ENCODE peak calls at places on chromosomes 5 and 9, in eight cellular contexts. One of them, this sample, is unnamed.

GRCh38 chr5:76204713-76205112 is 121.5 kb downstream of the SV2C start:
- DNase-seq in mesenteric fat pad: no peak
- DNase-seq in skeletal muscle cell: no peak
- DNase-seq in activated CD8-positive, alpha-beta T cell treated with anti-CD3 and anti-CD28 coated beads, Interleukin-2, amount 10 ng/mL, durations not matched to agents 7 days and 5 days: no peak
- DNase-seq in progenitor cell of endocrine pancreas: no peak
- DNase-seq in pons: no peak
- DNase-seq in A549: no peak
- DNase-seq in T-helper 2 cell: no peak
- DNase-seq in this sample: no peak

GRCh38 chr9:86843182-86843581 is 104.1 kb downstream of the GAS1 start:
- DNase-seq in mesenteric fat pad: no peak
- DNase-seq in activated CD8-positive, alpha-beta T cell treated with anti-CD3 and anti-CD28 coated beads, Interleukin-2, amount 10 ng/mL, durations not matched to agents 7 days and 5 days: no peak
- DNase-seq in A549: no peak
- DNase-seq in progenitor cell of endocrine pancreas: no peak
- DNase-seq in T-helper 2 cell: no peak
- DNase-seq in pons: peak; percentile 14
- DNase-seq in skeletal muscle cell: no peak
- DNase-seq in this sample: no peak

GRCh38 chr5:163269624-163270023 is 167.8 kb upstream of the CCNG1 start:
- DNase-seq in A549: peak; percentile 4
- DNase-seq in pons: peak; percentile 36
- DNase-seq in mesenteric fat pad: no peak
- DNase-seq in progenitor cell of endocrine pancreas: no peak
- DNase-seq in activated CD8-positive, alpha-beta T cell treated with anti-CD3 and anti-CD28 coated beads, Interleukin-2, amount 10 ng/mL, durations not matched to agents 7 days and 5 days: no peak
- DNase-seq in T-helper 2 cell: no peak
- DNase-seq in skeletal muscle cell: no peak
- DNase-seq in this sample: no peak

GRCh38 chr5:439181-439580 is 3.8 kb upstream of the EXOC3 start:
- DNase-seq in skeletal muscle cell: no peak
- DNase-seq in T-helper 2 cell: no peak
- DNase-seq in A549: no peak
- DNase-seq in mesenteric fat pad: peak; percentile 28
- DNase-seq in activated CD8-positive, alpha-beta T cell treated with anti-CD3 and anti-CD28 coated beads, Interleukin-2, amount 10 ng/mL, durations not matched to agents 7 days and 5 days: no peak
- DNase-seq in progenitor cell of endocrine pancreas: peak; percentile 5
- DNase-seq in pons: no peak
- DNase-seq in this sample: no peak

GRCh38 chr5:172133359-172134029 is 54.5 kb downstream of the STK10 start:
- DNase-seq in skeletal muscle cell: peak; percentile 88
- DNase-seq in activated CD8-positive, alpha-beta T cell treated with anti-CD3 and anti-CD28 coated beads, Interleukin-2, amount 10 ng/mL, durations not matched to agents 7 days and 5 days: peak; percentile 38
- DNase-seq in pons: no peak
- DNase-seq in mesenteric fat pad: no peak
- DNase-seq in T-helper 2 cell: peak; percentile 38
- DNase-seq in progenitor cell of endocrine pancreas: no peak
- DNase-seq in A549: no peak
- DNase-seq in this sample: peak; percentile 95

GRCh38 chr9:72211047-72211446 is 61.8 kb downstream of the GDA start:
- DNase-seq in progenitor cell of endocrine pancreas: no peak
- DNase-seq in T-helper 2 cell: no peak
- DNase-seq in mesenteric fat pad: no peak
- DNase-seq in activated CD8-positive, alpha-beta T cell treated with anti-CD3 and anti-CD28 coated beads, Interleukin-2, amount 10 ng/mL, durations not matched to agents 7 days and 5 days: no peak
- DNase-seq in skeletal muscle cell: no peak
- DNase-seq in A549: no peak
- DNase-seq in pons: no peak
- DNase-seq in this sample: no peak

GRCh38 chr5:147565524-147565923 is 55.7 kb upstream of the DPYSL3 start:
- DNase-seq in A549: peak; percentile 56
- DNase-seq in pons: no peak
- DNase-seq in skeletal muscle cell: no peak
- DNase-seq in activated CD8-positive, alpha-beta T cell treated with anti-CD3 and anti-CD28 coated beads, Interleukin-2, amount 10 ng/mL, durations not matched to agents 7 days and 5 days: no peak
- DNase-seq in progenitor cell of endocrine pancreas: no peak
- DNase-seq in T-helper 2 cell: no peak
- DNase-seq in mesenteric fat pad: no peak
- DNase-seq in this sample: peak; percentile 78

GRCh38 chr9:133583111-133583510 is 26.1 kb downstream of the FAM163B start:
- DNase-seq in activated CD8-positive, alpha-beta T cell treated with anti-CD3 and anti-CD28 coated beads, Interleukin-2, amount 10 ng/mL, durations not matched to agents 7 days and 5 days: no peak
- DNase-seq in progenitor cell of endocrine pancreas: no peak
- DNase-seq in A549: no peak
- DNase-seq in skeletal muscle cell: no peak
- DNase-seq in T-helper 2 cell: no peak
- DNase-seq in mesenteric fat pad: no peak
- DNase-seq in pons: no peak
- DNase-seq in this sample: no peak

GRCh38 chr5:57780306-57780958 is 297.8 kb upstream of the ACTBL2 start:
- DNase-seq in mesenteric fat pad: no peak
- DNase-seq in progenitor cell of endocrine pancreas: no peak
- DNase-seq in A549: peak; percentile 33
- DNase-seq in activated CD8-positive, alpha-beta T cell treated with anti-CD3 and anti-CD28 coated beads, Interleukin-2, amount 10 ng/mL, durations not matched to agents 7 days and 5 days: no peak
- DNase-seq in T-helper 2 cell: no peak
- DNase-seq in pons: no peak
- DNase-seq in skeletal muscle cell: no peak
- DNase-seq in this sample: peak; percentile 25

GRCh38 chr9:93319992-93320490 is 131.4 kb upstream of the FAM120A start:
- DNase-seq in pons: no peak
- DNase-seq in T-helper 2 cell: no peak
- DNase-seq in skeletal muscle cell: no peak
- DNase-seq in progenitor cell of endocrine pancreas: no peak
- DNase-seq in A549: no peak
- DNase-seq in activated CD8-positive, alpha-beta T cell treated with anti-CD3 and anti-CD28 coated beads, Interleukin-2, amount 10 ng/mL, durations not matched to agents 7 days and 5 days: no peak
- DNase-seq in mesenteric fat pad: no peak
- DNase-seq in this sample: no peak

GRCh38 chr9:124297553-124297905 is 39.8 kb downstream of the NEK6 start:
- DNase-seq in mesenteric fat pad: no peak
- DNase-seq in A549: peak; percentile 72
- DNase-seq in pons: peak; percentile 45
- DNase-seq in activated CD8-positive, alpha-beta T cell treated with anti-CD3 and anti-CD28 coated beads, Interleukin-2, amount 10 ng/mL, durations not matched to agents 7 days and 5 days: no peak
- DNase-seq in T-helper 2 cell: no peak
- DNase-seq in skeletal muscle cell: peak; percentile 91
- DNase-seq in progenitor cell of endocrine pancreas: no peak
- DNase-seq in this sample: peak; percentile 86

GRCh38 chr5:88524941-88525340 is 256.3 kb upstream of the TMEM161B start:
- DNase-seq in A549: no peak
- DNase-seq in progenitor cell of endocrine pancreas: no peak
- DNase-seq in pons: no peak
- DNase-seq in T-helper 2 cell: no peak
- DNase-seq in skeletal muscle cell: no peak
- DNase-seq in mesenteric fat pad: no peak
- DNase-seq in activated CD8-positive, alpha-beta T cell treated with anti-CD3 and anti-CD28 coated beads, Interleukin-2, amount 10 ng/mL, durations not matched to agents 7 days and 5 days: no peak
- DNase-seq in this sample: no peak

GRCh38 chr9:113625456-113625855 is 161.9 kb downstream of the RGS3 start:
- DNase-seq in mesenteric fat pad: peak; percentile 69
- DNase-seq in pons: no peak
- DNase-seq in progenitor cell of endocrine pancreas: no peak
- DNase-seq in T-helper 2 cell: no peak
- DNase-seq in A549: no peak
- DNase-seq in skeletal muscle cell: no peak
- DNase-seq in activated CD8-positive, alpha-beta T cell treated with anti-CD3 and anti-CD28 coated beads, Interleukin-2, amount 10 ng/mL, durations not matched to agents 7 days and 5 days: no peak
- DNase-seq in this sample: no peak

GRCh38 chr9:125977223-125977622 is 230.1 kb downstream of the PBX3 start:
- DNase-seq in mesenteric fat pad: no peak
- DNase-seq in pons: no peak
- DNase-seq in progenitor cell of endocrine pancreas: no peak
- DNase-seq in A549: no peak
- DNase-seq in activated CD8-positive, alpha-beta T cell treated with anti-CD3 and anti-CD28 coated beads, Interleukin-2, amount 10 ng/mL, durations not matched to agents 7 days and 5 days: no peak
- DNase-seq in T-helper 2 cell: no peak
- DNase-seq in skeletal muscle cell: no peak
- DNase-seq in this sample: no peak

GRCh38 chr5:127072861-127073846 is at the start of gene C5orf63:
- DNase-seq in T-helper 2 cell: peak; percentile 88
- DNase-seq in progenitor cell of endocrine pancreas: peak; percentile 39
- DNase-seq in mesenteric fat pad: no peak
- DNase-seq in pons: no peak
- DNase-seq in A549: peak; percentile 58
- DNase-seq in activated CD8-positive, alpha-beta T cell treated with anti-CD3 and anti-CD28 coated beads, Interleukin-2, amount 10 ng/mL, durations not matched to agents 7 days and 5 days: peak; percentile 79
- DNase-seq in skeletal muscle cell: no peak
- DNase-seq in this sample: no peak

This sample was measured in RCC 7860.